ENCODE peak calls at places on chromosomes 12 and 14, in six cellular contexts. D is HepG2, L is GM12878, I is SK-N-SH, R is K562, T is GM12891. M is an unnamed sample.

GRCh38 chr14:100015251-100015655 is 50.0 kb upstream of the EVL start:
- DNase-seq in T (peak), L (peak), R (peak), D (no peak), I (no peak), M (peak)

GRCh38 chr14:75979071-75979571 is 2.7 kb downstream of the TGFB3 start:
- DNase-seq in L (no peak), T (no peak), R (peak), I (peak), D (no peak), M (no peak)

GRCh38 chr14:96532632-96533031 is 30.4 kb downstream of the PAPOLA start:
- DNase-seq in L (no peak), D (no peak), T (no peak), I (no peak), R (no peak), M (no peak)

GRCh38 chr12:152440-152839 is 61.5 kb downstream of the SLC6A12 start:
- DNase-seq in R (no peak), D (no peak), I (no peak), L (no peak), T (no peak), M (no peak)

GRCh38 chr14:51209457-51209856 is 30.6 kb upstream of the TMX1 start:
- DNase-seq in L (no peak), I (peak), T (no peak), D (no peak), R (no peak), M (no peak)

GRCh38 chr12:6961695-6962284 is 8.7 kb downstream of the PHB2 start:
- DNase-seq in T (no peak), I (peak), R (peak), D (peak), L (no peak), M (no peak)

GRCh38 chr14:53842938-53843337 is 113.7 kb downstream of the BMP4 start:
- DNase-seq in I (no peak), T (no peak), D (peak), L (no peak), R (no peak), M (no peak)

GRCh38 chr12:130334937-130335336 is 2.8 kb upstream of the PIWIL1 start:
- DNase-seq in R (no peak), T (no peak), I (no peak), L (no peak), D (no peak), M (no peak)

GRCh38 chr12:62758216-62758615 is 176.7 kb downstream of the PPM1H start:
- DNase-seq in L (no peak), D (no peak), I (no peak), R (no peak), T (no peak), M (no peak)

GRCh38 chr12:123937707-123938600 is 34.7 kb downstream of the CCDC92 start:
- DNase-seq in I (no peak), T (peak), L (no peak), D (no peak), R (no peak), M (no peak)

GRCh38 chr14:21734457-21735074 is 60.9 kb upstream of the OR4E1 start:
- DNase-seq in L (peak), T (peak), D (peak), R (peak), I (peak), M (no peak)

GRCh38 chr12:80708535-80709328 is 1.3 kb downstream of the MYF6 start:
- DNase-seq in R (no peak), I (no peak), D (no peak), L (no peak), T (no peak), M (no peak)

GRCh38 chr12:124519741-124520140 is 47.7 kb downstream of the NCOR2 start:
- DNase-seq in L (no peak), T (no peak), I (no peak), R (no peak), D (no peak), M (no peak)

DNA sequence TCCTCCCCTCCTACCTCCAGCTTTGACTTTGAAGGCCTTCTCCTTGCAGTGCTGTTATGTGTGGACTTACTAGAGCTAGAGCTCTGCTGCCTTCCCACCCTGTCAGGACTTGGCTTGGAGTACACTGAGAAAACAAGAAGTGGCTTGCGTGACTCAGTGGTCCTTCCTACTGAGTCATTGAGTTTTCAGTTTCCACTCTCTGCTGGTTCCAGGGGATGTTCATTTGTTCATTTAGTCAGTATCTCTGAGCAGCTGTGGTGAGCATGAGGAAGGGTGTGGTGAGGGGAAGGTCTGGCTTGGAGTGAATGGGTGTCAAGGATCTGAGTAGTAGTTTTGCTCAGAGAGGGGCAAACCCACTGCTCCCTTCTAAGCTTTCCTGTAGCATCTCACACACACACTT is 17.2 kb upstream of the ELK3 start:
- DNase-seq in T (no peak), R (no peak), I (no peak), D (no peak), L (no peak), M (no peak)
- TF ChIP-seq TAF1 in T (no peak), R (no peak), I (no peak), D (no peak), L (no peak), M (no peak)

GRCh38 chr12:97312570-97313135 is 150.0 kb upstream of the RMST start:
- DNase-seq in I (no peak), R (no peak), T (no peak), L (no peak), D (no peak), M (no peak)

GRCh38 chr12:97313471-97314190 is 149.0 kb upstream of the RMST start:
- DNase-seq in R (no peak), L (no peak), D (peak), I (no peak), T (no peak), M (no peak)

GRCh38 chr12:97309921-97310320 is 152.7 kb upstream of the RMST start:
- DNase-seq in T (no peak), D (no peak), I (no peak), L (no peak), R (peak), M (no peak)

GRCh38 chr12:97306121-97306520 is 156.5 kb upstream of the RMST start:
- DNase-seq in I (no peak), D (no peak), L (peak), T (no peak), R (no peak), M (no peak)

DNA sequence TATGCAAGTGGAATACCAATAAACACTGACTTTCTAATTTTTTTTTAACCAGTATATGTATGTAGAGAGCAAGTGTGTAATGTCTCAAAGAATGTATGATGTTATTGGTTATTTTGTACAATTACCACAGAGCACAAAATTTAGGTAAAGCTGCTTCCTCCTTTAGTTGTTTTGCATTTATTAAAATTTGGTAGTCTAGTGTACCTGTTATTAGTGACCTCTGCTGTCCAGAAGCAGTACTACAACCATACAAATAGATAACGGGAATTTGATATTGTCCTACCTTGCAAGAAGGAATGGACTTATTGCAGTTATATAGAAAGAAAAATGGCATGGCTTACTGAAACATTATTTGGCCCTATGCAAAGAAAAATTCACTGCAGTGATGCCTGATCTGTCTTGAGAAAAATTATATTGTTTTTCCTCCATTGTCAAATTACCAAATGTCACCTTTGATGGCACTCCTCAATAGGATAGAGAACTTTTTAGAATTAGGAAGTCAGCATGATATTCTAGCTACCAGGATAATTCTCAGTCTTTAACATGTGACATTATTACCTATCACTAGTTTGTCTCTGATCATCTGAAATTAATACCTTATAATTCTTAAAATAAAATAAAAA is 153.9 kb upstream of the RMST start:
- DNase-seq in T (no peak), I (no peak), L (peak), D (peak), R (peak), M (no peak)
- TF ChIP-seq TAF1 in T (no peak), I (no peak), L (no peak), D (no peak), R (no peak), M (no peak)

GRCh38 chr14:64234877-64235651 is 59.1 kb downstream of the ESR2 start:
- DNase-seq in L (no peak), D (no peak), T (no peak), R (no peak), I (peak), M (no peak)
- TF ChIP-seq TAF1 in L (no peak), D (no peak), T (no peak), R (no peak), I (no peak), M (no peak)

DNA sequence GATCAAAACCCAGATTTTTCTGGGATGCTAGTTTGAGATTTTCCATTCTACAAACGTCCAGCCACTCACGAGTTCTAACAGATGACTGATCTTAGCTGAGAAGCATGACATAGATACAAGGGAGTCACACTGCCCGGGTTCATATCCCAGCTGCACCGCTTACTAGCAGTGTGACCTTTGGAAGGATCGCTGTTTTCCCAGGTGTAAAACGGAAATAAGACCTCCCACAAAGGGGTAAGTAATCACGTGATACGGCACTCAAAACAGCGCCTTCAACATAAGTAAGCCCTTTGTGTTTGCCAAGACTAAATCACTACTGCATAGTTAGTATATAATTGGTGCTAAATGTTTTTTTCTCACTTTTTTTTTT is 624 bp upstream of the PWP1 start:
- DNase-seq in T (no peak), D (peak), R (peak), I (peak), L (no peak), M (no peak)
- TF ChIP-seq TAF1 in T (no peak), D (no peak), R (no peak), I (no peak), L (no peak), M (no peak)